ENCODE peak calls at places on chromosomes 7 and 10, in eight cellular contexts. S is Peyer's patch, E is endodermal cell, P is GM23338, L is tibial artery, B is ovary, N is DND-41, X is lower lobe of right lung. J is an unnamed sample.

GRCh38 chr10:93152136-93152535 is 78.4 kb downstream of the CYP26A1 start:
- DNase-seq in S (no peak), E (no peak), P (no peak), L (no peak), B (no peak), N (no peak), X (no peak), J (no peak)

GRCh38 chr7:15832996-15833395 is 146.5 kb upstream of the MEOX2 start:
- DNase-seq in S (no peak), E (no peak), P (no peak), L (peak; percentile 46), B (peak; percentile 71), N (no peak), X (no peak), J (no peak)

GRCh38 chr10:52583341-52583740 is 189.2 kb downstream of the MBL2 start:
- DNase-seq in S (no peak), E (no peak), P (no peak), L (no peak), B (no peak), N (no peak), X (no peak), J (no peak)

GRCh38 chr10:117530791-117531190 is 11.8 kb upstream of the EMX2 start:
- DNase-seq in S (no peak), E (no peak), P (no peak), L (no peak), B (no peak), N (no peak), X (no peak), J (no peak)

GRCh38 chr7:36747969-36748574 is 23.8 kb upstream of the AOAH start:
- DNase-seq in S (no peak), E (no peak), P (no peak), L (no peak), B (no peak), N (no peak), X (no peak), J (no peak)

GRCh38 chr10:108404155-108404554 is 1239.6 kb upstream of the SORCS1 start:
- DNase-seq in S (no peak), E (no peak), P (no peak), L (no peak), B (no peak), N (no peak), X (no peak), J (no peak)

GRCh38 chr7:90701771-90702170 is 105.7 kb downstream of the CDK14 start:
- DNase-seq in S (no peak), E (peak; percentile 85), P (peak; percentile 67), L (no peak), B (no peak), N (no peak), X (no peak), J (no peak)

GRCh38 chr7:2729043-2729892 is 41.3 kb downstream of the AMZ1 start:
- DNase-seq in S (peak; percentile 12), E (peak; percentile 45), P (no peak), L (no peak), B (peak; percentile 74), N (no peak), X (no peak), J (no peak)

GRCh38 chr10:69348824-69349541 is 67.7 kb downstream of the TACR2 start:
- DNase-seq in S (no peak), E (no peak), P (no peak), L (peak; percentile 81), B (no peak), N (no peak), X (no peak), J (no peak)

GRCh38 chr10:86687750-86688149 is 19.4 kb downstream of the LDB3 start:
- DNase-seq in S (no peak), E (no peak), P (no peak), L (no peak), B (no peak), N (no peak), X (no peak), J (no peak)

GRCh38 chr7:90726623-90727022 is 130.5 kb downstream of the CDK14 start:
- DNase-seq in S (no peak), E (peak; percentile 55), P (no peak), L (no peak), B (no peak), N (no peak), X (no peak), J (no peak)

GRCh38 chr10:131781791-131782190 is 119.0 kb upstream of the PPP2R2D start:
- DNase-seq in S (no peak), E (peak; percentile 5), P (no peak), L (no peak), B (no peak), N (no peak), X (no peak), J (no peak)

GRCh38 chr10:34543716-34544115 is 271.4 kb downstream of the PARD3 start:
- DNase-seq in S (no peak), E (no peak), P (no peak), L (no peak), B (no peak), N (no peak), X (no peak), J (no peak)

GRCh38 chr7:51647931-51648351 is 331.3 kb upstream of the COBL start:
- DNase-seq in S (no peak), E (peak; percentile 62), P (peak; percentile 11), L (peak; percentile 42), B (peak; percentile 41), N (no peak), X (no peak), J (no peak)

GRCh38 chr10:33781666-33782395 is 447.4 kb upstream of the NRP1 start:
- DNase-seq in S (no peak), E (no peak), P (no peak), L (peak; percentile 24), B (no peak), N (no peak), X (no peak), J (no peak)

GRCh38 chr10:20892011-20892585 is 5.0 kb downstream of the NEBL start:
- DNase-seq in S (no peak), E (no peak), P (no peak), L (no peak), B (no peak), N (no peak), X (no peak), J (no peak)

GRCh38 chr10:89019589-89020327 is 29.2 kb downstream of the FAS start:
- DNase-seq in S (no peak), E (no peak), P (no peak), L (no peak), B (no peak), N (no peak), X (no peak), J (no peak)

GRCh38 chr7:97002555-97003261 is 2.6 kb upstream of the DLX6 start:
- DNase-seq in S (no peak), E (peak; percentile 70), P (peak; percentile 35), L (no peak), B (no peak), N (no peak), X (no peak), J (no peak)

GRCh38 chr10:79488870-79489269 is 23.5 kb upstream of the EIF5AL1 start:
- DNase-seq in S (no peak), E (peak; percentile 40), P (no peak), L (no peak), B (no peak), N (no peak), X (no peak), J (no peak)

GRCh38 chr7:32221756-32222155 is 151.5 kb upstream of the PDE1C start:
- DNase-seq in S (no peak), E (peak; percentile 7), P (no peak), L (no peak), B (no peak), N (no peak), X (no peak), J (no peak)

GRCh38 chr7:34530211-34530610 is 127.8 kb upstream of the NPSR1 start:
- DNase-seq in S (no peak), E (no peak), P (no peak), L (no peak), B (no peak), N (no peak), X (no peak), J (no peak)

GRCh38 chr7:44087914-44088838 is 5.8 kb upstream of the POLM start:
- DNase-seq in S (no peak), E (no peak), P (no peak), L (peak; percentile 85), B (peak; percentile 90), N (no peak), X (peak; percentile 38), J (no peak)

GRCh38 chr10:118571123-118571522 is 24.3 kb downstream of the PRLHR start:
- DNase-seq in S (no peak), E (no peak), P (no peak), L (peak; percentile 54), B (peak; percentile 51), N (no peak), X (no peak), J (no peak)

GRCh38 chr10:132925614-132926013 is 16.8 kb downstream of the CFAP46 start:
- DNase-seq in S (no peak), E (no peak), P (no peak), L (no peak), B (peak; percentile 25), N (no peak), X (peak; percentile 30), J (no peak)

GRCh38 chr10:102398172-102399020 is 2.9 kb downstream of the NFKB2 start:
- DNase-seq in S (no peak), E (no peak), P (no peak), L (no peak), B (peak; percentile 51), N (no peak), X (no peak), J (no peak)
- H3K27ac ChIP-seq in S (no peak overlapping the region), E (no peak overlapping the region), P (no peak overlapping the region), L (peak overlapping the region; percentile 71), B (peak overlapping the region; percentile 90), N (no peak overlapping the region), X (no peak overlapping the region), J (no peak overlapping the region)

GRCh38 chr10:7705341-7705740 is 2.2 kb downstream of the ITIH2 start:
- DNase-seq in S (no peak), E (no peak), P (no peak), L (no peak), B (no peak), N (no peak), X (no peak), J (no peak)
- H3K27ac ChIP-seq in S (no peak overlapping the region), E (no peak overlapping the region), P (no peak overlapping the region), L (no peak overlapping the region), B (no peak overlapping the region), N (no peak overlapping the region), X (no peak overlapping the region), J (no peak overlapping the region)

GRCh38 chr7:137445998-137446397 is 102.5 kb upstream of the PTN start:
- DNase-seq in S (no peak), E (no peak), P (no peak), L (no peak), B (no peak), N (no peak), X (no peak), J (no peak)
- H3K27ac ChIP-seq in S (no peak overlapping the region), E (no peak overlapping the region), P (no peak overlapping the region), L (no peak overlapping the region), B (no peak overlapping the region), N (no peak overlapping the region), X (no peak overlapping the region), J (no peak overlapping the region)

DNA sequence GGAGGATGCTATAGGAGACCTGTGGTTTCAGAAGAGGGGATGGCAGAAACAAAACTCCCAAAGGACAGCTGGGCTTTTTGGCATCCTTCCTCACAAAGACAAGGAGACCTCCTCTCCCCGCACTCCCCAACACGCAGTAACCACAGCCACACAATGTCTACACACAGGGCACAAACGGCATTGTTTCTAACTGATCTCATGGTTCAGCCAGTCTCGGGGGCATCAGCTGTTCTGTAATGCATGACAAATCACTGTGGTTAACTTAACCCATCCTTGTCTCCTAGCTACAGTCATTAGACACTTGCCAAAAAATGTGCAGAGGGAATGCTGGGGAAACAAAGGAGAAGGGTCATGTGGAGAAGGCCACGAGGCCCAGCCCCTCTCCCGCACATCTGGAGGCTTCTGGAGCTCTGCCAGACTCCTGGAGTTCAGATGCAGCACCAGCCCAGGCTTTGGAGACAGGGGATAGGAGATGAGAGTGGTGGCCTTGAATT is 7.6 kb upstream of the ADAMTS14 start:
- DNase-seq in S (no peak), E (peak; percentile 20), P (no peak), L (no peak), B (no peak), N (peak; percentile 23), X (no peak), J (peak; percentile 56)
- H3K27ac ChIP-seq in S (no peak overlapping the region), E (peak overlapping the region; percentile 97), P (no peak overlapping the region), L (no peak overlapping the region), B (no peak overlapping the region), N (no peak overlapping the region), X (no peak overlapping the region), J (peak overlapping the region; percentile 68)